ENCODE peak calls at places on chromosome 9, in eight cellular contexts. One of them, this sample, is unnamed.

GRCh38 chr9:132026932-132027585 is 52.6 kb downstream of the MED27 start:
- DNase-seq in esophagus squamous epithelium: no peak
- DNase-seq in H9: peak; percentile 41
- DNase-seq in fibroblast of mammary gland: no peak
- DNase-seq in uterus: no peak
- DNase-seq in kidney epithelial cell: peak; percentile 47
- DNase-seq in Calu3: no peak
- DNase-seq in WTC11: no peak
- DNase-seq in this sample: no peak

GRCh38 chr9:109906766-109907382 is 126.9 kb downstream of the PALM2AKAP2 start:
- DNase-seq in Calu3: no peak
- DNase-seq in fibroblast of mammary gland: peak; percentile 30
- DNase-seq in esophagus squamous epithelium: no peak
- DNase-seq in WTC11: no peak
- DNase-seq in uterus: no peak
- DNase-seq in H9: no peak
- DNase-seq in kidney epithelial cell: no peak
- DNase-seq in this sample: no peak

GRCh38 chr9:86821011-86821845 is 126.1 kb downstream of the GAS1 start:
- DNase-seq in WTC11: no peak
- DNase-seq in uterus: no peak
- DNase-seq in Calu3: no peak
- DNase-seq in kidney epithelial cell: peak; percentile 44
- DNase-seq in esophagus squamous epithelium: no peak
- DNase-seq in fibroblast of mammary gland: peak; percentile 44
- DNase-seq in H9: no peak
- DNase-seq in this sample: no peak

GRCh38 chr9:33146298-33146697 is 20.8 kb downstream of the B4GALT1 start:
- DNase-seq in fibroblast of mammary gland: no peak
- DNase-seq in kidney epithelial cell: no peak
- DNase-seq in esophagus squamous epithelium: no peak
- DNase-seq in uterus: no peak
- DNase-seq in H9: no peak
- DNase-seq in Calu3: no peak
- DNase-seq in WTC11: no peak
- DNase-seq in this sample: no peak

GRCh38 chr9:128102861-128103588 is 24.5 kb downstream of the PTGES2 start:
- DNase-seq in fibroblast of mammary gland: no peak
- DNase-seq in esophagus squamous epithelium: no peak
- DNase-seq in WTC11: no peak
- DNase-seq in H9: peak; percentile 30
- DNase-seq in Calu3: no peak
- DNase-seq in kidney epithelial cell: no peak
- DNase-seq in uterus: peak; percentile 66
- DNase-seq in this sample: no peak

GRCh38 chr9:126667190-126668055 is 53.7 kb downstream of the LMX1B start:
- DNase-seq in H9: no peak
- DNase-seq in Calu3: no peak
- DNase-seq in fibroblast of mammary gland: no peak
- DNase-seq in uterus: no peak
- DNase-seq in kidney epithelial cell: no peak
- DNase-seq in esophagus squamous epithelium: no peak
- DNase-seq in WTC11: no peak
- DNase-seq in this sample: no peak

GRCh38 chr9:134130503-134131375 is 5.1 kb upstream of the WDR5 start:
- DNase-seq in uterus: peak; percentile 50
- DNase-seq in kidney epithelial cell: no peak
- DNase-seq in fibroblast of mammary gland: no peak
- DNase-seq in esophagus squamous epithelium: no peak
- DNase-seq in Calu3: peak; percentile 13
- DNase-seq in H9: peak; percentile 87
- DNase-seq in WTC11: peak; percentile 81
- DNase-seq in this sample: no peak

GRCh38 chr9:74711371-74711770 is 176.3 kb downstream of the TRPM6 start:
- DNase-seq in fibroblast of mammary gland: no peak
- DNase-seq in kidney epithelial cell: peak; percentile 75
- DNase-seq in H9: no peak
- DNase-seq in esophagus squamous epithelium: no peak
- DNase-seq in WTC11: no peak
- DNase-seq in uterus: no peak
- DNase-seq in Calu3: no peak
- DNase-seq in this sample: no peak

GRCh38 chr9:107215381-107215780 is 67.7 kb upstream of the RAD23B start:
- DNase-seq in H9: no peak
- DNase-seq in WTC11: no peak
- DNase-seq in Calu3: peak; percentile 9
- DNase-seq in esophagus squamous epithelium: no peak
- DNase-seq in uterus: no peak
- DNase-seq in fibroblast of mammary gland: peak; percentile 42
- DNase-seq in kidney epithelial cell: peak; percentile 39
- DNase-seq in this sample: no peak

GRCh38 chr9:97954550-97954989 is 16.6 kb upstream of the HEMGN start:
- DNase-seq in Calu3: peak; percentile 33
- DNase-seq in fibroblast of mammary gland: peak; percentile 14
- DNase-seq in uterus: no peak
- DNase-seq in kidney epithelial cell: peak; percentile 19
- DNase-seq in esophagus squamous epithelium: no peak
- DNase-seq in H9: peak; percentile 80
- DNase-seq in WTC11: peak; percentile 71
- DNase-seq in this sample: peak; percentile 40

GRCh38 chr9:90099262-90099982 is 494.6 kb downstream of the GADD45G start:
- DNase-seq in uterus: no peak
- DNase-seq in WTC11: no peak
- DNase-seq in Calu3: no peak
- DNase-seq in fibroblast of mammary gland: peak; percentile 34
- DNase-seq in H9: no peak
- DNase-seq in esophagus squamous epithelium: no peak
- DNase-seq in kidney epithelial cell: no peak
- DNase-seq in this sample: no peak

GRCh38 chr9:111984075-111984802 is 87.6 kb downstream of the UGCG start:
- DNase-seq in Calu3: no peak
- DNase-seq in esophagus squamous epithelium: no peak
- DNase-seq in fibroblast of mammary gland: no peak
- DNase-seq in kidney epithelial cell: no peak
- DNase-seq in uterus: no peak
- DNase-seq in WTC11: no peak
- DNase-seq in H9: no peak
- DNase-seq in this sample: no peak

GRCh38 chr9:2041736-2042135 is 26.6 kb downstream of the SMARCA2 start:
- DNase-seq in H9: no peak
- DNase-seq in Calu3: no peak
- DNase-seq in esophagus squamous epithelium: no peak
- DNase-seq in kidney epithelial cell: no peak
- DNase-seq in WTC11: no peak
- DNase-seq in uterus: no peak
- DNase-seq in fibroblast of mammary gland: no peak
- DNase-seq in this sample: no peak

GRCh38 chr9:86098793-86099694 is at the start of gene GOLM1:
- DNase-seq in WTC11: peak; percentile 55
- DNase-seq in esophagus squamous epithelium: no peak
- DNase-seq in kidney epithelial cell: no peak
- DNase-seq in fibroblast of mammary gland: peak; percentile 48
- DNase-seq in Calu3: peak; percentile 66
- DNase-seq in uterus: peak; percentile 29
- DNase-seq in H9: peak; percentile 44
- DNase-seq in this sample: peak; percentile 81

GRCh38 chr9:123645762-123646161 is 284.2 kb downstream of the DENND1A start:
- DNase-seq in fibroblast of mammary gland: no peak
- DNase-seq in kidney epithelial cell: no peak
- DNase-seq in H9: no peak
- DNase-seq in esophagus squamous epithelium: no peak
- DNase-seq in WTC11: no peak
- DNase-seq in Calu3: no peak
- DNase-seq in uterus: no peak
- DNase-seq in this sample: no peak

GRCh38 chr9:81690251-81690851 is 1.0 kb upstream of the TLE1 start:
- DNase-seq in H9: peak; percentile 53
- DNase-seq in Calu3: peak; percentile 84
- DNase-seq in fibroblast of mammary gland: peak; percentile 45
- DNase-seq in esophagus squamous epithelium: no peak
- DNase-seq in uterus: peak; percentile 39
- DNase-seq in kidney epithelial cell: no peak
- DNase-seq in WTC11: peak; percentile 46
- DNase-seq in this sample: peak; percentile 43

GRCh38 chr9:125994066-125994943 is 247.1 kb downstream of the PBX3 start:
- DNase-seq in esophagus squamous epithelium: no peak
- DNase-seq in WTC11: no peak
- DNase-seq in fibroblast of mammary gland: no peak
- DNase-seq in uterus: no peak
- DNase-seq in Calu3: no peak
- DNase-seq in H9: no peak
- DNase-seq in kidney epithelial cell: no peak
- DNase-seq in this sample: no peak

GRCh38 chr9:34185778-34186551 is 7.1 kb downstream of the UBAP1 start:
- DNase-seq in kidney epithelial cell: peak; percentile 97
- DNase-seq in fibroblast of mammary gland: peak; percentile 98
- DNase-seq in WTC11: no peak
- DNase-seq in Calu3: peak; percentile 36
- DNase-seq in uterus: peak; percentile 64
- DNase-seq in H9: no peak
- DNase-seq in esophagus squamous epithelium: no peak
- DNase-seq in this sample: no peak

GRCh38 chr9:137077010-137077747 is at the start of gene UAP1L1:
- DNase-seq in H9: peak; percentile 72
- DNase-seq in Calu3: peak; percentile 45
- DNase-seq in kidney epithelial cell: no peak
- DNase-seq in uterus: peak; percentile 70
- DNase-seq in esophagus squamous epithelium: no peak
- DNase-seq in WTC11: peak; percentile 64
- DNase-seq in fibroblast of mammary gland: peak; percentile 52
- DNase-seq in this sample: peak; percentile 65

GRCh38 chr9:124290743-124291554 is 33.2 kb downstream of the NEK6 start:
- DNase-seq in H9: no peak
- DNase-seq in WTC11: no peak
- DNase-seq in kidney epithelial cell: no peak
- DNase-seq in Calu3: no peak
- DNase-seq in fibroblast of mammary gland: no peak
- DNase-seq in esophagus squamous epithelium: no peak
- DNase-seq in uterus: no peak
- DNase-seq in this sample: no peak

GRCh38 chr9:79485258-79485657 is 86.5 kb upstream of the TLE4 start:
- DNase-seq in Calu3: no peak
- DNase-seq in fibroblast of mammary gland: no peak
- DNase-seq in H9: no peak
- DNase-seq in uterus: no peak
- DNase-seq in kidney epithelial cell: no peak
- DNase-seq in WTC11: no peak
- DNase-seq in esophagus squamous epithelium: no peak
- DNase-seq in this sample: no peak
- TF ChIP-seq CTCF in Calu3: no peak
- TF ChIP-seq CTCF in fibroblast of mammary gland: no peak
- TF ChIP-seq CTCF in H9: no peak
- TF ChIP-seq CTCF in uterus: no peak
- TF ChIP-seq CTCF in kidney epithelial cell: no peak
- TF ChIP-seq CTCF in WTC11: no peak
- TF ChIP-seq CTCF in esophagus squamous epithelium: no peak
- TF ChIP-seq CTCF in this sample: no peak

DNA sequence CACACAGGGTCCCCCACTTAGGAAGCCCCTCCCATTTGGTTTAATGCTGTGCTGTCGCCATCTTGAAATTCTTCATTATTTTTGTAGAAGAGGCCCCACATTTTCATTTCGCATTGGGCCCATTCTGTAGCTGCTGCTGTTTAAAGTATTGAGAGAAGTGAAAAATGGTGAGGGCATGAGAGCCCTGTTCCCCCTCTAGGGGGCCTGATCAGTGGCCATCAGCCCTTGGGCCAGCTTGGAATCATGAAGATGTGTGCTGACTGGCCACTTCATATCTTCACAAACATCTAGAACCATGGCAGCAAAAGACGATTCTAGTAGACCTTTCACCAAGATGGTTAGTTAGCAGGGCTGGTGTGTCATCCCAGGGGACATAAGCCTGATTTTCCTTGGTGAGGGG is 3.3 kb downstream of the TMEM268 start:
- DNase-seq in uterus: no peak
- DNase-seq in kidney epithelial cell: no peak
- DNase-seq in WTC11: no peak
- DNase-seq in H9: no peak
- DNase-seq in fibroblast of mammary gland: no peak
- DNase-seq in Calu3: no peak
- DNase-seq in esophagus squamous epithelium: no peak
- DNase-seq in this sample: no peak
- TF ChIP-seq CTCF in uterus: no peak
- TF ChIP-seq CTCF in kidney epithelial cell: no peak
- TF ChIP-seq CTCF in WTC11: no peak
- TF ChIP-seq CTCF in H9: no peak
- TF ChIP-seq CTCF in fibroblast of mammary gland: no peak
- TF ChIP-seq CTCF in Calu3: no peak
- TF ChIP-seq CTCF in esophagus squamous epithelium: no peak
- TF ChIP-seq CTCF in this sample: no peak

DNA sequence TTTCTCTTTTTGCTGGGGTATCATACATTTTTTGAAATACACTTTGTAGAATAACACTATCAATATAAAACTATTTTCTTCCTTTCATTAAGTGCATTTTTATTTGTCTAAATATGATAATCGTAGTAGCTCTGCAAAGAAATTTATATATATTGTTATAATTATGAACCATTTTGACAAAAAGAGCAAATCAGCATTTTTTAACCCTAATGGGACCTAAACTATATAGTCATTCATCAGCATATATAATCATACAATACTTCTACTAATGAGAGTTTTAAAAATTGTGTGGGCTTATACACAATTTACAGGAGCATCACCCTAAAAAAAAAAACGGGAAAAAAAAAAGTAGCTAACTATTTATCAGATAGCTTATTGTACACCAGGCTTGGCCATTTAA is 329.7 kb upstream of the TYRP1 start:
- DNase-seq in fibroblast of mammary gland: no peak
- DNase-seq in WTC11: no peak
- DNase-seq in uterus: no peak
- DNase-seq in kidney epithelial cell: no peak
- DNase-seq in Calu3: no peak
- DNase-seq in esophagus squamous epithelium: no peak
- DNase-seq in H9: no peak
- DNase-seq in this sample: no peak
- TF ChIP-seq CTCF in fibroblast of mammary gland: no peak
- TF ChIP-seq CTCF in WTC11: no peak
- TF ChIP-seq CTCF in uterus: no peak
- TF ChIP-seq CTCF in kidney epithelial cell: no peak
- TF ChIP-seq CTCF in Calu3: no peak
- TF ChIP-seq CTCF in esophagus squamous epithelium: no peak
- TF ChIP-seq CTCF in H9: no peak
- TF ChIP-seq CTCF in this sample: no peak

DNA sequence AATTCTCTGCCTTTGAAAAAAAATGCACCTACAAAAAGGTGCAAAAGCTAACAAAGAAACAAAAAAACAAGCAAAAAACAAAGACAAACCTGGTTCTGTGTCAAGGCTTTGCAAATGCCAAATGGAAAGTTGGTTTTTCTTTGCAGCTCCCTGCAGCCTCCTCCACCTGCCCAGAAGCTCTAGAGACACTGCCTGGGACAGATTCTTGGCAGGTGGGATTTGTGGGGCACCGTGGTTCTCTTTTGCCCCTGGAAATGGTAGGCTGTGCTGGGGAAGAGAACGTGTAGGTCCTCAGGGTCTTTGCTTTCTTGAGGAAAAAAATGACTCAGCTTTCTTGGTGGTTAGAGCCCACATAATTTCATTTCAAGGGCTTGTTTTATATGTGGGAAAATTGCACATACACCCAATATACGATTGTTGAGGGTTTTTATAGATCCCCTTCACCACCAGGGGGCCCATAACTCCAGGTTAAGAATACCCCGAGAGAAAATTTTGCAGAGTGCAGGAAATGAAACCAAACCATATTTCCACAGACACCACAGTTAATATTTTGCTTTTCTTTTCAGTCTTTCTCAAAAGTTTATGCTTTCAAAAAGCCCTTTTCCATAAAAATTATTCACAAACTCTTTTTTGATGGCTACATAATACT is 58.7 kb downstream of the NXNL2 start:
- DNase-seq in Calu3: peak; percentile 53
- DNase-seq in H9: no peak
- DNase-seq in uterus: peak; percentile 77
- DNase-seq in WTC11: no peak
- DNase-seq in fibroblast of mammary gland: peak; percentile 75
- DNase-seq in esophagus squamous epithelium: no peak
- DNase-seq in kidney epithelial cell: no peak
- DNase-seq in this sample: peak; percentile 40
- TF ChIP-seq CTCF in Calu3: peak; percentile 28
- TF ChIP-seq CTCF in H9: peak; percentile 75
- TF ChIP-seq CTCF in uterus: peak; percentile 68
- TF ChIP-seq CTCF in WTC11: peak; percentile 31
- TF ChIP-seq CTCF in fibroblast of mammary gland: peak; percentile 66
- TF ChIP-seq CTCF in esophagus squamous epithelium: peak; percentile 74
- TF ChIP-seq CTCF in kidney epithelial cell: peak; percentile 62
- TF ChIP-seq CTCF in this sample: peak; percentile 76